ENCODE peak calls at places on chromosomes 3 and 15, in four cellular contexts. One of them, this sample, is unnamed.

GRCh38 chr15:72785452-72786243 is 2.1 kb upstream of the ADPGK start:
- DNase-seq in adipocyte: peak
- DNase-seq in activated T-helper 9 cell treated with anti-CD3 and anti-CD28 coated beads, Interleukin-2, amount 50 U/mL, for 16 hours: peak
- DNase-seq in activated naive CD4-positive, alpha-beta T cell treated with anti-CD3 and anti-CD28 coated beads for 36 hours: peak
- DNase-seq in this sample: no peak

GRCh38 chr3:141421639-141422319 is 53.5 kb downstream of the ZBTB38 start:
- DNase-seq in adipocyte: peak
- DNase-seq in activated T-helper 9 cell treated with anti-CD3 and anti-CD28 coated beads, Interleukin-2, amount 50 U/mL, for 16 hours: no peak
- DNase-seq in activated naive CD4-positive, alpha-beta T cell treated with anti-CD3 and anti-CD28 coated beads for 36 hours: no peak
- DNase-seq in this sample: peak

GRCh38 chr15:77474310-77474986 is 53.8 kb downstream of the HMG20A start:
- DNase-seq in adipocyte: no peak
- DNase-seq in activated T-helper 9 cell treated with anti-CD3 and anti-CD28 coated beads, Interleukin-2, amount 50 U/mL, for 16 hours: no peak
- DNase-seq in activated naive CD4-positive, alpha-beta T cell treated with anti-CD3 and anti-CD28 coated beads for 36 hours: no peak
- DNase-seq in this sample: no peak

GRCh38 chr3:138509586-138509985 is 75.2 kb downstream of the ESYT3 start:
- DNase-seq in adipocyte: no peak
- DNase-seq in activated T-helper 9 cell treated with anti-CD3 and anti-CD28 coated beads, Interleukin-2, amount 50 U/mL, for 16 hours: no peak
- DNase-seq in activated naive CD4-positive, alpha-beta T cell treated with anti-CD3 and anti-CD28 coated beads for 36 hours: no peak
- DNase-seq in this sample: no peak

GRCh38 chr3:52240059-52240885 is 1.3 kb upstream of the TWF2 start:
- DNase-seq in adipocyte: peak
- DNase-seq in activated T-helper 9 cell treated with anti-CD3 and anti-CD28 coated beads, Interleukin-2, amount 50 U/mL, for 16 hours: peak
- DNase-seq in activated naive CD4-positive, alpha-beta T cell treated with anti-CD3 and anti-CD28 coated beads for 36 hours: peak
- DNase-seq in this sample: peak

GRCh38 chr3:32930161-32930560 is 21.3 kb upstream of the CCR4 start:
- DNase-seq in adipocyte: no peak
- DNase-seq in activated T-helper 9 cell treated with anti-CD3 and anti-CD28 coated beads, Interleukin-2, amount 50 U/mL, for 16 hours: no peak
- DNase-seq in activated naive CD4-positive, alpha-beta T cell treated with anti-CD3 and anti-CD28 coated beads for 36 hours: no peak
- DNase-seq in this sample: no peak

GRCh38 chr3:150133293-150133692 is 162.6 kb upstream of the PFN2 start:
- DNase-seq in adipocyte: no peak
- DNase-seq in activated T-helper 9 cell treated with anti-CD3 and anti-CD28 coated beads, Interleukin-2, amount 50 U/mL, for 16 hours: no peak
- DNase-seq in activated naive CD4-positive, alpha-beta T cell treated with anti-CD3 and anti-CD28 coated beads for 36 hours: no peak
- DNase-seq in this sample: no peak

GRCh38 chr3:148791296-148791695 is 36.3 kb upstream of the CPB1 start:
- DNase-seq in adipocyte: no peak
- DNase-seq in activated T-helper 9 cell treated with anti-CD3 and anti-CD28 coated beads, Interleukin-2, amount 50 U/mL, for 16 hours: no peak
- DNase-seq in activated naive CD4-positive, alpha-beta T cell treated with anti-CD3 and anti-CD28 coated beads for 36 hours: no peak
- DNase-seq in this sample: no peak

GRCh38 chr3:108180214-108180613 is 42.0 kb downstream of the IFT57 start:
- DNase-seq in adipocyte: peak
- DNase-seq in activated T-helper 9 cell treated with anti-CD3 and anti-CD28 coated beads, Interleukin-2, amount 50 U/mL, for 16 hours: no peak
- DNase-seq in activated naive CD4-positive, alpha-beta T cell treated with anti-CD3 and anti-CD28 coated beads for 36 hours: no peak
- DNase-seq in this sample: peak

GRCh38 chr15:89112341-89112971 is 24.2 kb downstream of the ABHD2 start:
- DNase-seq in adipocyte: peak
- DNase-seq in activated T-helper 9 cell treated with anti-CD3 and anti-CD28 coated beads, Interleukin-2, amount 50 U/mL, for 16 hours: no peak
- DNase-seq in activated naive CD4-positive, alpha-beta T cell treated with anti-CD3 and anti-CD28 coated beads for 36 hours: no peak
- DNase-seq in this sample: no peak

GRCh38 chr3:52029053-52029452 is 27.3 kb downstream of the DUSP7 start:
- DNase-seq in adipocyte: no peak
- DNase-seq in activated T-helper 9 cell treated with anti-CD3 and anti-CD28 coated beads, Interleukin-2, amount 50 U/mL, for 16 hours: no peak
- DNase-seq in activated naive CD4-positive, alpha-beta T cell treated with anti-CD3 and anti-CD28 coated beads for 36 hours: no peak
- DNase-seq in this sample: no peak

GRCh38 chr3:61914277-61914676 is 352.9 kb downstream of the PTPRG start:
- DNase-seq in adipocyte: peak
- DNase-seq in activated T-helper 9 cell treated with anti-CD3 and anti-CD28 coated beads, Interleukin-2, amount 50 U/mL, for 16 hours: no peak
- DNase-seq in activated naive CD4-positive, alpha-beta T cell treated with anti-CD3 and anti-CD28 coated beads for 36 hours: no peak
- DNase-seq in this sample: peak

GRCh38 chr15:29740692-29741311 is 81.5 kb downstream of the TJP1 start:
- DNase-seq in adipocyte: no peak
- DNase-seq in activated T-helper 9 cell treated with anti-CD3 and anti-CD28 coated beads, Interleukin-2, amount 50 U/mL, for 16 hours: no peak
- DNase-seq in activated naive CD4-positive, alpha-beta T cell treated with anti-CD3 and anti-CD28 coated beads for 36 hours: peak
- DNase-seq in this sample: no peak

GRCh38 chr3:30302027-30302426 is 304.4 kb upstream of the TGFBR2 start:
- DNase-seq in adipocyte: no peak
- DNase-seq in activated T-helper 9 cell treated with anti-CD3 and anti-CD28 coated beads, Interleukin-2, amount 50 U/mL, for 16 hours: no peak
- DNase-seq in activated naive CD4-positive, alpha-beta T cell treated with anti-CD3 and anti-CD28 coated beads for 36 hours: peak
- DNase-seq in this sample: no peak

GRCh38 chr3:99929409-99930139 is 111.9 kb downstream of the CMSS1 start:
- DNase-seq in adipocyte: peak
- DNase-seq in activated T-helper 9 cell treated with anti-CD3 and anti-CD28 coated beads, Interleukin-2, amount 50 U/mL, for 16 hours: no peak
- DNase-seq in activated naive CD4-positive, alpha-beta T cell treated with anti-CD3 and anti-CD28 coated beads for 36 hours: no peak
- DNase-seq in this sample: peak

GRCh38 chr15:78209646-78210348 is 24.6 kb downstream of the ACSBG1 start:
- DNase-seq in adipocyte: no peak
- DNase-seq in activated T-helper 9 cell treated with anti-CD3 and anti-CD28 coated beads, Interleukin-2, amount 50 U/mL, for 16 hours: no peak
- DNase-seq in activated naive CD4-positive, alpha-beta T cell treated with anti-CD3 and anti-CD28 coated beads for 36 hours: no peak
- DNase-seq in this sample: peak

GRCh38 chr3:11820540-11821041 is 26.1 kb downstream of the TAMM41 start:
- DNase-seq in adipocyte: peak
- DNase-seq in activated T-helper 9 cell treated with anti-CD3 and anti-CD28 coated beads, Interleukin-2, amount 50 U/mL, for 16 hours: no peak
- DNase-seq in activated naive CD4-positive, alpha-beta T cell treated with anti-CD3 and anti-CD28 coated beads for 36 hours: no peak
- DNase-seq in this sample: no peak

GRCh38 chr3:60217156-60217911 is 1033.9 kb downstream of the FHIT start:
- DNase-seq in adipocyte: no peak
- DNase-seq in activated T-helper 9 cell treated with anti-CD3 and anti-CD28 coated beads, Interleukin-2, amount 50 U/mL, for 16 hours: no peak
- DNase-seq in activated naive CD4-positive, alpha-beta T cell treated with anti-CD3 and anti-CD28 coated beads for 36 hours: peak
- DNase-seq in this sample: no peak

GRCh38 chr15:91790826-91791225 is 62.7 kb upstream of the SLCO3A1 start:
- DNase-seq in adipocyte: peak
- DNase-seq in activated T-helper 9 cell treated with anti-CD3 and anti-CD28 coated beads, Interleukin-2, amount 50 U/mL, for 16 hours: no peak
- DNase-seq in activated naive CD4-positive, alpha-beta T cell treated with anti-CD3 and anti-CD28 coated beads for 36 hours: no peak
- DNase-seq in this sample: no peak

GRCh38 chr3:98563661-98564281 is 29.6 kb downstream of the CPOX start:
- DNase-seq in adipocyte: peak
- DNase-seq in activated T-helper 9 cell treated with anti-CD3 and anti-CD28 coated beads, Interleukin-2, amount 50 U/mL, for 16 hours: no peak
- DNase-seq in activated naive CD4-positive, alpha-beta T cell treated with anti-CD3 and anti-CD28 coated beads for 36 hours: no peak
- DNase-seq in this sample: peak

GRCh38 chr15:99474041-99474906 is 91.5 kb upstream of the MEF2A start:
- DNase-seq in adipocyte: no peak
- DNase-seq in activated T-helper 9 cell treated with anti-CD3 and anti-CD28 coated beads, Interleukin-2, amount 50 U/mL, for 16 hours: no peak
- DNase-seq in activated naive CD4-positive, alpha-beta T cell treated with anti-CD3 and anti-CD28 coated beads for 36 hours: no peak
- DNase-seq in this sample: no peak

GRCh38 chr3:39224288-39224687 is 31.9 kb upstream of the XIRP1 start:
- DNase-seq in adipocyte: no peak
- DNase-seq in activated T-helper 9 cell treated with anti-CD3 and anti-CD28 coated beads, Interleukin-2, amount 50 U/mL, for 16 hours: no peak
- DNase-seq in activated naive CD4-positive, alpha-beta T cell treated with anti-CD3 and anti-CD28 coated beads for 36 hours: no peak
- DNase-seq in this sample: no peak

GRCh38 chr3:17740703-17741102 is 1.7 kb downstream of the TBC1D5 start:
- DNase-seq in adipocyte: peak
- DNase-seq in activated T-helper 9 cell treated with anti-CD3 and anti-CD28 coated beads, Interleukin-2, amount 50 U/mL, for 16 hours: no peak
- DNase-seq in activated naive CD4-positive, alpha-beta T cell treated with anti-CD3 and anti-CD28 coated beads for 36 hours: no peak
- DNase-seq in this sample: peak

GRCh38 chr3:17258823-17259436 is 374.2 kb downstream of the PLCL2 start:
- DNase-seq in adipocyte: peak
- DNase-seq in activated T-helper 9 cell treated with anti-CD3 and anti-CD28 coated beads, Interleukin-2, amount 50 U/mL, for 16 hours: no peak
- DNase-seq in activated naive CD4-positive, alpha-beta T cell treated with anti-CD3 and anti-CD28 coated beads for 36 hours: peak
- DNase-seq in this sample: peak

GRCh38 chr3:112647122-112647521 is 6.2 kb upstream of the CCDC80 start:
- DNase-seq in adipocyte: peak
- DNase-seq in activated T-helper 9 cell treated with anti-CD3 and anti-CD28 coated beads, Interleukin-2, amount 50 U/mL, for 16 hours: no peak
- DNase-seq in activated naive CD4-positive, alpha-beta T cell treated with anti-CD3 and anti-CD28 coated beads for 36 hours: no peak
- DNase-seq in this sample: peak

GRCh38 chr3:28835751-28836150 is 445.1 kb upstream of the RBMS3 start:
- DNase-seq in adipocyte: peak
- DNase-seq in activated T-helper 9 cell treated with anti-CD3 and anti-CD28 coated beads, Interleukin-2, amount 50 U/mL, for 16 hours: no peak
- DNase-seq in activated naive CD4-positive, alpha-beta T cell treated with anti-CD3 and anti-CD28 coated beads for 36 hours: no peak
- DNase-seq in this sample: no peak

GRCh38 chr15:89910891-89911626 is 1.7 kb downstream of the ARPIN start:
- DNase-seq in adipocyte: no peak
- DNase-seq in activated T-helper 9 cell treated with anti-CD3 and anti-CD28 coated beads, Interleukin-2, amount 50 U/mL, for 16 hours: no peak
- DNase-seq in activated naive CD4-positive, alpha-beta T cell treated with anti-CD3 and anti-CD28 coated beads for 36 hours: no peak
- DNase-seq in this sample: no peak

GRCh38 chr3:184233127-184233843 is 3.9 kb downstream of the VWA5B2 start:
- DNase-seq in adipocyte: no peak
- DNase-seq in activated T-helper 9 cell treated with anti-CD3 and anti-CD28 coated beads, Interleukin-2, amount 50 U/mL, for 16 hours: no peak
- DNase-seq in activated naive CD4-positive, alpha-beta T cell treated with anti-CD3 and anti-CD28 coated beads for 36 hours: no peak
- DNase-seq in this sample: no peak

GRCh38 chr3:36380171-36381031 is at the start of gene STAC:
- DNase-seq in adipocyte: peak
- DNase-seq in activated T-helper 9 cell treated with anti-CD3 and anti-CD28 coated beads, Interleukin-2, amount 50 U/mL, for 16 hours: no peak
- DNase-seq in activated naive CD4-positive, alpha-beta T cell treated with anti-CD3 and anti-CD28 coated beads for 36 hours: no peak
- DNase-seq in this sample: no peak

GRCh38 chr15:88208305-88208704 is 48.2 kb downstream of the NTRK3 start:
- DNase-seq in adipocyte: no peak
- DNase-seq in activated T-helper 9 cell treated with anti-CD3 and anti-CD28 coated beads, Interleukin-2, amount 50 U/mL, for 16 hours: no peak
- DNase-seq in activated naive CD4-positive, alpha-beta T cell treated with anti-CD3 and anti-CD28 coated beads for 36 hours: no peak
- DNase-seq in this sample: no peak

GRCh38 chr15:95291878-95292472 is 1038.5 kb upstream of the NR2F2 start:
- DNase-seq in adipocyte: peak
- DNase-seq in activated T-helper 9 cell treated with anti-CD3 and anti-CD28 coated beads, Interleukin-2, amount 50 U/mL, for 16 hours: no peak
- DNase-seq in activated naive CD4-positive, alpha-beta T cell treated with anti-CD3 and anti-CD28 coated beads for 36 hours: no peak
- DNase-seq in this sample: peak

GRCh38 chr15:31457631-31458526 is 131.2 kb downstream of the KLF13 start:
- DNase-seq in adipocyte: peak
- DNase-seq in activated T-helper 9 cell treated with anti-CD3 and anti-CD28 coated beads, Interleukin-2, amount 50 U/mL, for 16 hours: no peak
- DNase-seq in activated naive CD4-positive, alpha-beta T cell treated with anti-CD3 and anti-CD28 coated beads for 36 hours: no peak
- DNase-seq in this sample: peak

GRCh38 chr3:54527521-54527920 is 400.3 kb downstream of the LRTM1 start:
- DNase-seq in adipocyte: no peak
- DNase-seq in activated T-helper 9 cell treated with anti-CD3 and anti-CD28 coated beads, Interleukin-2, amount 50 U/mL, for 16 hours: no peak
- DNase-seq in activated naive CD4-positive, alpha-beta T cell treated with anti-CD3 and anti-CD28 coated beads for 36 hours: no peak
- DNase-seq in this sample: no peak

GRCh38 chr3:135192929-135193328 is 397.9 kb downstream of the EPHB1 start:
- DNase-seq in adipocyte: no peak
- DNase-seq in activated T-helper 9 cell treated with anti-CD3 and anti-CD28 coated beads, Interleukin-2, amount 50 U/mL, for 16 hours: no peak
- DNase-seq in activated naive CD4-positive, alpha-beta T cell treated with anti-CD3 and anti-CD28 coated beads for 36 hours: no peak
- DNase-seq in this sample: no peak